ENCODE peak calls at places on chromosomes 3 and 15, in five cellular contexts. B is CD8-positive, alpha-beta memory T cell; L is coronary artery; J is upper lobe of left lung; M is NCI-H446 treated with DMSO at 0.1 percent for 48 hours. W is an unnamed sample.

GRCh38 chr3:43490640-43491185 is 131.1 kb downstream of the ANO10 start:
- DNase-seq in B (no peak), L (no peak), J (no peak), M (no peak), W (no peak)

GRCh38 chr15:25065876-25066275 is 111.1 kb downstream of the SNRPN start:
- DNase-seq in B (no peak), L (no peak), J (no peak), M (no peak), W (no peak)

GRCh38 chr3:159620873-159621272 is 367.8 kb upstream of the IL12A start:
- DNase-seq in B (no peak), L (no peak), J (no peak), M (no peak), W (no peak)

GRCh38 chr3:127037423-127037841 is 54.5 kb downstream of the PLXNA1 start:
- DNase-seq in B (no peak), L (no peak), J (no peak), M (no peak), W (no peak)

GRCh38 chr15:99430881-99431401 is 134.8 kb upstream of the MEF2A start:
- DNase-seq in B (no peak), L (no peak), J (peak; percentile 18), M (no peak), W (no peak)

GRCh38 chr3:122091602-122092006 is 36.4 kb downstream of the CD86 start:
- DNase-seq in B (no peak), L (no peak), J (peak; percentile 28), M (no peak), W (no peak)

GRCh38 chr3:82100378-82100777 is 338.9 kb upstream of the GBE1 start:
- DNase-seq in B (no peak), L (no peak), J (no peak), M (no peak), W (no peak)

GRCh38 chr3:134072881-134073582 is 43.3 kb upstream of the SLCO2A1 start:
- DNase-seq in B (no peak), L (peak; percentile 55), J (peak; percentile 7), M (no peak), W (peak; percentile 63)

GRCh38 chr3:124260206-124260915 is 268.4 kb upstream of the ROPN1 start:
- DNase-seq in B (no peak), L (peak; percentile 90), J (peak; percentile 54), M (peak; percentile 58), W (no peak)

GRCh38 chr3:190382082-190382481 is 5.9 kb upstream of the CLDN16 start:
- DNase-seq in B (no peak), L (no peak), J (no peak), M (no peak), W (no peak)

GRCh38 chr3:178036745-178037144 is 499.5 kb upstream of the KCNMB2 start:
- DNase-seq in B (no peak), L (no peak), J (no peak), M (no peak), W (no peak)

GRCh38 chr15:46177219-46177618 is 542.4 kb downstream of the SQOR start:
- DNase-seq in B (no peak), L (no peak), J (no peak), M (no peak), W (no peak)

GRCh38 chr3:184801241-184801640 is 10.7 kb upstream of the VPS8 start:
- DNase-seq in B (no peak), L (no peak), J (no peak), M (no peak), W (no peak)

GRCh38 chr3:49415931-49416601 is 3.8 kb downstream of the TCTA start:
- DNase-seq in B (peak; percentile 68), L (no peak), J (peak; percentile 37), M (no peak), W (no peak)

GRCh38 chr3:161372321-161373260 is 1.3 kb upstream of the SPTSSB start:
- DNase-seq in B (no peak), L (no peak), J (no peak), M (no peak), W (no peak)

GRCh38 chr3:153038779-153039178 is 123.2 kb upstream of the RAP2B start:
- DNase-seq in B (no peak), L (no peak), J (no peak), M (no peak), W (no peak)

GRCh38 chr15:87557871-87558270 is 698.7 kb downstream of the NTRK3 start:
- DNase-seq in B (no peak), L (no peak), J (no peak), M (no peak), W (no peak)

GRCh38 chr15:82538961-82539689 is 1.1 kb downstream of the RPS17 start:
- DNase-seq in B (no peak), L (no peak), J (no peak), M (no peak), W (no peak)

GRCh38 chr3:78221300-78221699 is 1181.4 kb downstream of the ROBO2 start:
- DNase-seq in B (no peak), L (no peak), J (no peak), M (no peak), W (no peak)

GRCh38 chr3:64133272-64133671 is 92.0 kb downstream of the PRICKLE2 start:
- DNase-seq in B (no peak), L (no peak), J (no peak), M (no peak), W (no peak)

GRCh38 chr15:89396723-89397652 is 62.4 kb upstream of the POLG start:
- DNase-seq in B (no peak), L (no peak), J (no peak), M (no peak), W (no peak)

GRCh38 chr3:8578282-8578681 is 66.3 kb downstream of the SSUH2 start:
- DNase-seq in B (no peak), L (no peak), J (no peak), M (no peak), W (no peak)

GRCh38 chr15:98960555-98961050 is 47.0 kb downstream of the PGPEP1L start:
- DNase-seq in B (no peak), L (no peak), J (no peak), M (no peak), W (no peak)

GRCh38 chr3:120420360-120420759 is 30.4 kb downstream of the FSTL1 start:
- DNase-seq in B (no peak), L (peak; percentile 4), J (no peak), M (no peak), W (no peak)

GRCh38 chr15:84981711-84982300 is at the start of gene PDE8A:
- DNase-seq in B (peak; percentile 67), L (peak; percentile 80), J (peak; percentile 44), M (no peak), W (no peak)

GRCh38 chr3:153051427-153052095 is 110.5 kb upstream of the RAP2B start:
- DNase-seq in B (no peak), L (no peak), J (no peak), M (no peak), W (no peak)

GRCh38 chr3:18425641-18426403 is 683 bp upstream of the SATB1 start:
- DNase-seq in B (peak; percentile 70), L (peak; percentile 72), J (peak; percentile 60), M (no peak), W (no peak)

GRCh38 chr15:67997996-67998395 is 56.1 kb upstream of the PIAS1 start:
- DNase-seq in B (no peak), L (no peak), J (no peak), M (no peak), W (no peak)

GRCh38 chr3:182138388-182138787 is 426.7 kb downstream of the SOX2 start:
- DNase-seq in B (no peak), L (no peak), J (no peak), M (no peak), W (no peak)

GRCh38 chr3:186002884-186003472 is 65.2 kb upstream of the TRA2B start:
- DNase-seq in B (no peak), L (no peak), J (no peak), M (no peak), W (peak; percentile 15)

GRCh38 chr15:26235864-26236263 is 372.7 kb upstream of the ATP10A start:
- DNase-seq in B (no peak), L (no peak), J (no peak), M (no peak), W (no peak)

GRCh38 chr3:128431803-128432300 is 34.8 kb downstream of the DNAJB8 start:
- DNase-seq in B (no peak), L (no peak), J (no peak), M (no peak), W (no peak)

GRCh38 chr3:123444023-123444422 is 4.9 kb downstream of the ADCY5 start:
- DNase-seq in B (no peak), L (no peak), J (no peak), M (peak; percentile 1), W (no peak)

GRCh38 chr3:23956701-23957100 is 11.6 kb downstream of the NR1D2 start:
- DNase-seq in B (no peak), L (no peak), J (no peak), M (no peak), W (no peak)

GRCh38 chr15:41105348-41106334 is 10.4 kb downstream of the INO80 start:
- DNase-seq in B (no peak), L (no peak), J (no peak), M (no peak), W (no peak)

W was measured in osteocyte.